ENCODE peak calls at places on chromosomes 3 and 15, in eight cellular contexts. Z is AG04450, H is transverse colon, F is heart right ventricle, Q is lung, P is endothelial cell of umbilical vein, U is mammary epithelial cell, A is trophoblast cell. V is an unnamed sample.

GRCh38 chr15:80512729-80513670 is 108.8 kb downstream of the ARNT2 start:
- DNase-seq in Z (no peak), H (no peak), F (peak), Q (no peak), P (no peak), U (peak), A (no peak), V (no peak)

GRCh38 chr3:34947849-34948248 is 691.5 kb upstream of the ARPP21 start:
- DNase-seq in Z (no peak), H (no peak), F (no peak), Q (no peak), P (peak), U (no peak), A (no peak), V (no peak)

GRCh38 chr3:45952456-45952855 is 9.2 kb downstream of the CXCR6 start:
- DNase-seq in Z (no peak), H (no peak), F (no peak), Q (no peak), P (no peak), U (no peak), A (peak), V (no peak)

GRCh38 chr3:127779747-127780146 is 42.6 kb downstream of the MGLL start:
- DNase-seq in Z (no peak), H (no peak), F (no peak), Q (no peak), P (peak), U (peak), A (no peak), V (peak)

GRCh38 chr3:134064081-134064480 is 34.4 kb upstream of the SLCO2A1 start:
- DNase-seq in Z (no peak), H (no peak), F (no peak), Q (no peak), P (no peak), U (no peak), A (no peak), V (no peak)

GRCh38 chr15:44654858-44655257 is 8.6 kb downstream of the SPG11 start:
- DNase-seq in Z (no peak), H (no peak), F (no peak), Q (no peak), P (no peak), U (no peak), A (no peak), V (no peak)

GRCh38 chr3:127151992-127152391 is 40.9 kb upstream of the PRR23E start:
- DNase-seq in Z (no peak), H (no peak), F (no peak), Q (no peak), P (no peak), U (peak), A (no peak), V (peak)

GRCh38 chr3:111861396-111861795 is 2.3 kb downstream of the PHLDB2 start:
- DNase-seq in Z (no peak), H (no peak), F (peak), Q (no peak), P (peak), U (peak), A (no peak), V (no peak)

GRCh38 chr15:96234109-96234892 is 96.2 kb upstream of the NR2F2 start:
- DNase-seq in Z (no peak), H (no peak), F (no peak), Q (no peak), P (no peak), U (peak), A (no peak), V (peak)

GRCh38 chr15:80974914-80975313 is 14.7 kb downstream of the MESD start:
- DNase-seq in Z (no peak), H (no peak), F (no peak), Q (no peak), P (no peak), U (no peak), A (no peak), V (no peak)

GRCh38 chr3:55951371-55951770 is 464.3 kb upstream of the WNT5A start:
- DNase-seq in Z (no peak), H (no peak), F (no peak), Q (no peak), P (no peak), U (no peak), A (no peak), V (no peak)

GRCh38 chr15:58271410-58271809 is 133.2 kb downstream of the AQP9 start:
- DNase-seq in Z (no peak), H (no peak), F (no peak), Q (no peak), P (no peak), U (no peak), A (no peak), V (no peak)

GRCh38 chr3:123792473-123793201 is 91.5 kb downstream of the MYLK start:
- DNase-seq in Z (no peak), H (no peak), F (no peak), Q (no peak), P (no peak), U (peak), A (peak), V (no peak)

GRCh38 chr15:50798684-50799083 is 33.2 kb upstream of the SPPL2A start:
- DNase-seq in Z (no peak), H (peak), F (no peak), Q (no peak), P (peak), U (peak), A (no peak), V (no peak)

GRCh38 chr15:39247574-39247973 is 333.3 kb upstream of the THBS1 start:
- DNase-seq in Z (no peak), H (no peak), F (no peak), Q (no peak), P (peak), U (no peak), A (no peak), V (no peak)

GRCh38 chr15:54208786-54209185 is 230.5 kb downstream of the UNC13C start:
- DNase-seq in Z (no peak), H (no peak), F (no peak), Q (no peak), P (no peak), U (no peak), A (no peak), V (no peak)

GRCh38 chr15:21261396-21261964 is 178.8 kb downstream of the POTEB3 start:
- DNase-seq in Z (no peak), H (no peak), F (no peak), Q (no peak), P (no peak), U (peak), A (no peak), V (no peak)

GRCh38 chr15:38589502-38589901 is 24.9 kb upstream of the RASGRP1 start:
- DNase-seq in Z (peak), H (no peak), F (no peak), Q (peak), P (no peak), U (peak), A (peak), V (no peak)

GRCh38 chr3:52356126-52356525 is 40.0 kb downstream of the DNAH1 start:
- DNase-seq in Z (no peak), H (no peak), F (no peak), Q (no peak), P (no peak), U (no peak), A (no peak), V (no peak)

GRCh38 chr3:130093741-130094391 is 12.2 kb downstream of the ALG1L2 start:
- DNase-seq in Z (no peak), H (peak), F (no peak), Q (no peak), P (no peak), U (no peak), A (peak), V (no peak)

GRCh38 chr3:127750226-127751031 is 71.9 kb downstream of the MGLL start:
- DNase-seq in Z (peak), H (peak), F (no peak), Q (no peak), P (no peak), U (peak), A (no peak), V (no peak)

GRCh38 chr15:90871097-90871715 is 2.8 kb downstream of the FURIN start:
- DNase-seq in Z (no peak), H (peak), F (no peak), Q (no peak), P (no peak), U (no peak), A (no peak), V (peak)

GRCh38 chr3:50534721-50535330 is 31.4 kb upstream of the CACNA2D2 start:
- DNase-seq in Z (no peak), H (no peak), F (no peak), Q (no peak), P (no peak), U (no peak), A (no peak), V (no peak)

GRCh38 chr3:47443611-47443995 is 32.1 kb downstream of the SCAP start:
- DNase-seq in Z (no peak), H (peak), F (no peak), Q (no peak), P (no peak), U (peak), A (no peak), V (no peak)

GRCh38 chr3:44555753-44556152 is 760 bp downstream of the ZKSCAN7 start:
- DNase-seq in Z (no peak), H (no peak), F (no peak), Q (no peak), P (no peak), U (peak), A (no peak), V (no peak)

GRCh38 chr3:133479895-133480669 is 80.2 kb downstream of the BFSP2 start:
- DNase-seq in Z (no peak), H (no peak), F (no peak), Q (no peak), P (no peak), U (peak), A (peak), V (no peak)

GRCh38 chr3:145865329-145865904 is 295.6 kb downstream of the PLOD2 start:
- DNase-seq in Z (no peak), H (no peak), F (no peak), Q (no peak), P (no peak), U (no peak), A (no peak), V (no peak)

GRCh38 chr3:72818092-72818721 is 30.0 kb downstream of the SHQ1 start:
- DNase-seq in Z (no peak), H (no peak), F (no peak), Q (no peak), P (peak), U (peak), A (no peak), V (peak)

DNA sequence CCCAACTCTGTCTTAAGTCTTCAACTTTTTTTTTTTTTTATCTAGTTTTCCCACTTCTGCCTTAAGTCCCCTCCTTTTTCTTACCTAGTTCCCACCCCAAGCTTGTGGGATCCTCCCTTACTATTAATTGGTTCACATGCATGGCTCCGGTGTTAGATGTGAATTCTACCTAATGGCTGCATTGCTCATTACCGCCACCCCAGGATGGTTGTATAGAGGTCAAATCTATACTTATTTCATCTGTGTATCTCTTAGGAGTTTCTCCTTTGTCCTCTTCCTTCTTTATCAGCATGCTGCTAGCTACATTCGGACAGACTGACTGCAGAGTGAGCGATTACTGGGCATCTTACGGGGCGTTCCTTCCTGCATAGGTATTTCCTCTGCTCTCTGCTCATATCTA is 605.7 kb upstream of the GRM7 start:
- DNase-seq in Z (no peak), H (no peak), F (no peak), Q (no peak), P (no peak), U (no peak), A (no peak), V (no peak)
- H3K27ac ChIP-seq in Z (no peak), H (no peak), F (no peak), Q (no peak), P (no peak), U (no peak), A (no peak), V (no peak)

GRCh38 chr3:22121068-22121706 is 370.2 kb upstream of the ZNF385D start:
- DNase-seq in Z (no peak), H (no peak), F (no peak), Q (no peak), P (no peak), U (no peak), A (no peak), V (no peak)
- H3K4me3 ChIP-seq in Z (no peak), H (no peak), F (no peak), Q (no peak), P (no peak), U (no peak), A (no peak), V (no peak)

GRCh38 chr15:70318996-70319465 is 221.3 kb upstream of the TLE3 start:
- DNase-seq in Z (peak), H (peak), F (no peak), Q (no peak), P (no peak), U (peak), A (no peak), V (no peak)
- H3K27ac ChIP-seq in Z (no peak), H (peak), F (no peak), Q (no peak), P (no peak), U (no peak), A (no peak), V (no peak)

DNA sequence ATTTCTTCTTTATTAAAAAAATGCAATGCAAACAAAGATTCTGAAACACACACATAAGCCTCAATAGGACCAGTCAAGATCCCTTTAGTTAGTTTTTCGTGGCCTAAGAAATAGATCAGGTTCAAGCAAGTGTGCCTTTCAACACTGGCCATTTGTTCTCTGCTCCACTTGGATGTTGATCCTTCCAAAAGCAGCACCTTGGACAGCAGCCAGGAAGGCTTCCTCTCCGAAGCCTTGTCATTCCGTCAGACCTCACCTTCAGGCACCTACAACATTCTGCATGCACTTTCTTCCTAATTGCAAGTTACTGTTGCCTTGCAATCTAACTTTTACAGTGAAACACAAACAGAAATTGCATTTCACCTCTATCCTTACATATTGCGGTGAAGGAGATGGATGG is 155.9 kb upstream of the FEZF2 start:
- DNase-seq in Z (no peak), H (peak), F (peak), Q (peak), P (peak), U (peak), A (peak), V (no peak)
- H3K4me3 ChIP-seq in Z (no peak), H (no peak), F (no peak), Q (no peak), P (no peak), U (no peak), A (no peak), V (no peak)

DNA sequence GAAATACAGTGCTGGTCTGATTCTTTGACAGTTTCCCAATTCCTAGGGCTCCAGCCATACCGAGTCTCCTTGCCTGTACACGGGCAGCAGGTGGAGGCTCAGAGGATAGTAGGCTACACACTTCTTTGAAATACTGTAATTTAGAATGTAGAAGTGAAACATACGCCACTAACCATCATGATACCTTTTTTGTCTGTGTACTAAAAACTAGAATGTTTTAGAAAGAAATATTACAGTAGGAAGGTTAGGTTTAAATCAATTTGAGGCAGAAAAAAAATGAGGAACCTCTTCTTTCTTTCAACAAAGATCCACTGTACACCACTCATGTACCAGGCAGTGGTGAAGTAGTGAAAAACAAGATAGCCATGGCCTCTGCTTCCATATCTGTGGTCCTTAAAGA is 354.7 kb downstream of the MCTP2 start:
- DNase-seq in Z (no peak), H (no peak), F (no peak), Q (no peak), P (no peak), U (no peak), A (no peak), V (no peak)
- H3K27ac ChIP-seq in Z (no peak), H (no peak), F (no peak), Q (no peak), P (peak), U (no peak), A (no peak), V (no peak)

GRCh38 chr3:120449701-120450216 is 1.0 kb downstream of the FSTL1 start:
- DNase-seq in Z (no peak), H (no peak), F (no peak), Q (no peak), P (peak), U (peak), A (no peak), V (peak)
- H3K4me3 ChIP-seq in Z (peak), H (peak), F (peak), Q (peak), P (peak), U (peak), A (peak), V (peak)

GRCh38 chr15:89363133-89363532 is 28.5 kb upstream of the POLG start:
- DNase-seq in Z (no peak), H (no peak), F (no peak), Q (no peak), P (no peak), U (no peak), A (no peak), V (no peak)
- H3K27ac ChIP-seq in Z (no peak), H (no peak), F (no peak), Q (no peak), P (no peak), U (no peak), A (no peak), V (no peak)

GRCh38 chr15:59998256-59999063 is 5.7 kb upstream of the FOXB1 start:
- DNase-seq in Z (no peak), H (no peak), F (no peak), Q (no peak), P (no peak), U (no peak), A (no peak), V (no peak)
- H3K4me3 ChIP-seq in Z (no peak), H (no peak), F (no peak), Q (no peak), P (no peak), U (no peak), A (no peak), V (no peak)

V was measured in SJSA1.